ENCODE peak calls at places on chromosomes 7 and 10, in five cellular contexts. O, R, I, B and C are unnamed samples.

GRCh38 chr7:116863168-116863670 is 832 bp downstream of the CAPZA2 start:
- DNase-seq in O (no peak), R (no peak), I (peak; percentile 23), B (no peak), C (no peak)

GRCh38 chr7:526474-527034 is 6.9 kb upstream of the PDGFA start:
- DNase-seq in O (no peak), R (no peak), I (no peak), B (no peak), C (no peak)

GRCh38 chr7:5626456-5626855 is 155.0 kb downstream of the RNF216 start:
- DNase-seq in O (no peak), R (no peak), I (peak; percentile 71), B (no peak), C (no peak)

GRCh38 chr10:16828114-16828568 is 10.9 kb upstream of the RSU1 start:
- DNase-seq in O (peak; percentile 83), R (no peak), I (peak; percentile 50), B (peak; percentile 71), C (peak; percentile 76)

GRCh38 chr10:93208717-93209464 is 135.2 kb downstream of the CYP26A1 start:
- DNase-seq in O (no peak), R (no peak), I (no peak), B (no peak), C (no peak)

GRCh38 chr10:30431435-30431911 is 2.5 kb upstream of the MAP3K8 start:
- DNase-seq in O (no peak), R (no peak), I (peak; percentile 40), B (no peak), C (no peak)

GRCh38 chr7:133556553-133556952 is 303.7 kb downstream of the EXOC4 start:
- DNase-seq in O (no peak), R (no peak), I (no peak), B (no peak), C (no peak)

GRCh38 chr10:21626457-21627161 is 92.6 kb downstream of the MLLT10 start:
- DNase-seq in O (no peak), R (no peak), I (no peak), B (no peak), C (no peak)

GRCh38 chr7:68929712-68930395 is 668.4 kb upstream of the AUTS2 start:
- DNase-seq in O (no peak), R (no peak), I (no peak), B (no peak), C (no peak)

GRCh38 chr10:110279062-110279986 is 25.4 kb downstream of the SMNDC1 start:
- DNase-seq in O (peak; percentile 54), R (no peak), I (peak; percentile 69), B (peak; percentile 47), C (peak; percentile 78)

GRCh38 chr10:62244785-62245595 is 23.7 kb downstream of the RTKN2 start:
- DNase-seq in O (peak; percentile 53), R (no peak), I (no peak), B (no peak), C (peak; percentile 44)

GRCh38 chr10:48439581-48440041 is 133.1 kb downstream of the MAPK8 start:
- DNase-seq in O (no peak), R (no peak), I (peak; percentile 73), B (no peak), C (peak; percentile 77)

GRCh38 chr7:22944506-22944905 is 69.4 kb downstream of the HYCC1 start:
- DNase-seq in O (no peak), R (no peak), I (no peak), B (no peak), C (no peak)

GRCh38 chr10:124999433-125000365 is 57.8 kb downstream of the ZRANB1 start:
- DNase-seq in O (no peak), R (no peak), I (no peak), B (peak; percentile 70), C (peak; percentile 46)

GRCh38 chr10:102850025-102850518 is 4.0 kb upstream of the BORCS7 start:
- DNase-seq in O (no peak), R (no peak), I (no peak), B (no peak), C (no peak)

GRCh38 chr10:110971638-110972037 is 52.2 kb downstream of the SHOC2 start:
- DNase-seq in O (no peak), R (no peak), I (no peak), B (no peak), C (no peak)

GRCh38 chr10:13051126-13051694 is 48.8 kb upstream of the OPTN start:
- DNase-seq in O (no peak), R (no peak), I (no peak), B (no peak), C (no peak)

GRCh38 chr10:9045311-9045710 is 990.8 kb downstream of the GATA3 start:
- DNase-seq in O (no peak), R (no peak), I (no peak), B (no peak), C (no peak)

GRCh38 chr10:13969792-13970140 is 361.0 kb downstream of the FRMD4A start:
- DNase-seq in O (no peak), R (no peak), I (no peak), B (no peak), C (no peak)

GRCh38 chr7:99289185-99289584 is 16.5 kb downstream of the MYH16 start:
- DNase-seq in O (no peak), R (no peak), I (no peak), B (no peak), C (no peak)
- TF ChIP-seq CTCF in O (no peak), R (no peak), I (no peak), B (no peak), C (no peak)

GRCh38 chr10:113953505-113954272 is 90.0 kb upstream of the ADRB1 start:
- DNase-seq in O (no peak), R (no peak), I (no peak), B (no peak), C (no peak)
- TF ChIP-seq CTCF in O (peak; percentile 61), R (no peak), I (peak; percentile 11), B (no peak), C (no peak)

GRCh38 chr10:73493781-73494180 is 2.0 kb downstream of the PPP3CB start:
- DNase-seq in O (no peak), R (no peak), I (no peak), B (no peak), C (no peak)

GRCh38 chr10:73494877-73495225 is 973 bp downstream of the PPP3CB start:
- DNase-seq in O (no peak), R (no peak), I (no peak), B (no peak), C (no peak)

GRCh38 chr10:73495884-73496674 is at the start of gene PPP3CB:
- DNase-seq in O (peak; percentile 94), R (peak; percentile 62), I (peak; percentile 95), B (peak; percentile 95), C (peak; percentile 94)

GRCh38 chr10:73494213-73494612 is 1.6 kb downstream of the PPP3CB start:
- DNase-seq in O (no peak), R (no peak), I (no peak), B (no peak), C (no peak)

GRCh38 chr10:73495226-73495883 is 469 bp downstream of the PPP3CB start:
- DNase-seq in O (peak; percentile 77), R (peak; percentile 62), I (peak; percentile 91), B (peak; percentile 75), C (peak; percentile 90)
- TF ChIP-seq CTCF in O (no peak), R (no peak), I (no peak), B (no peak), C (no peak)

GRCh38 chr10:112724404-112724991 is 225.5 kb upstream of the TCF7L2 start:
- DNase-seq in O (no peak), R (no peak), I (no peak), B (no peak), C (no peak)

GRCh38 chr10:112723876-112724275 is 226.2 kb upstream of the TCF7L2 start:
- DNase-seq in O (no peak), R (no peak), I (no peak), B (no peak), C (no peak)

GRCh38 chr10:112722758-112723157 is 227.3 kb upstream of the TCF7L2 start:
- DNase-seq in O (no peak), R (no peak), I (no peak), B (no peak), C (no peak)

GRCh38 chr10:112720178-112720577 is 229.9 kb upstream of the TCF7L2 start:
- DNase-seq in O (no peak), R (no peak), I (no peak), B (no peak), C (no peak)

GRCh38 chr10:112721080-112721698 is 228.9 kb upstream of the TCF7L2 start:
- DNase-seq in O (peak; percentile 51), R (no peak), I (no peak), B (no peak), C (peak; percentile 14)
- TF ChIP-seq CTCF in O (peak; percentile 82), R (peak; percentile 59), I (peak; percentile 67), B (peak; percentile 58), C (peak; percentile 62)

GRCh38 chr7:112173214-112173905 is 32.8 kb downstream of the DOCK4 start:
- DNase-seq in O (no peak), R (no peak), I (no peak), B (no peak), C (no peak)
- TF ChIP-seq CTCF in O (no peak), R (no peak), I (no peak), B (no peak), C (no peak)

GRCh38 chr10:114029655-114030054 is 14.0 kb upstream of the ADRB1 start:
- DNase-seq in O (no peak), R (no peak), I (no peak), B (no peak), C (no peak)
- TF ChIP-seq CTCF in O (no peak), R (no peak), I (no peak), B (no peak), C (no peak)

DNA sequence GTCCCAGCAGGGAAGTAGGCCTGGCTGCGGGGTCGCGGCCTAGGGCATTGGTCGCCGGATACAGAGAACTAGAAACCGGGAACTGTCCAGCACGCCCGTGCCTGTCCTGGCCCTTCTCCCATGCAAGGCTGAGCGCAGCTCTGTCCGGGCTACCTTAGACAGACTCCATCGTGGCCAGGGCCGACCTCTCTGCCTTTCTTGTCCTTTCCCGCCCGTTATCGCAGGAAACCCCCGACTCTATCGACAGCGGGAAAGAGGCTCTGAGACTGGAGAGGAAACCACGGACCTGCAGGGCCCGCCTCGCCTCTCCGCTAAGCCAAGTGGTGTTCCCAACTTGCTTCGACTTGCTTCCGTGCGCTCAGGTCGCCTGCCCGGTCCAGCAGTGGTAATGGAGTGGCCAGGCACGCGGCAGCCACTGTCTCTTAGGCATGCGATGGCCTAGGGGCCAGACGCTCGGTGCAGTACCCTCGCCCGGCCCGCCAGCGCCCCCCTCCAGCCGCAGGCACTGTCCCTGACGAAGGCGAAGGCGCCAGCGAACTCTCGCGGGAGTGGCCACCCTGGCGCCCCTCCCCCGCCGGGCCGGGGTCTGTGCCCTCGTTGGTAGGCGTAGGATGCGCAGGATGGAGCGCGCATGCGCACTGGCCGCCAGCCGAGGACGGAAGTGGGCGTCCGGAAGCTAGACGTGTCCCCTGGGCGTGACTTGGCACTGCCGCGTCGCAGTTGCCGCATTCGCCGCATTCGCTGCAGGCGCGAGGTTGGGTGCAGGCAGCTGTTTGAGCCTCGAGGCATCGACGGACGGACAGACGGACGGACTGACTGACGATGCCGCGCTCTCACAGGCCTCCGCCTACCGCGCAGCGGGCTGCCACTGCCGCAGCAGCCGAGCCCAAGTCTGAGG is 54.4 kb downstream of the MCMBP start:
- DNase-seq in O (no peak), R (no peak), I (peak; percentile 71), B (no peak), C (peak; percentile 49)
- TF ChIP-seq CTCF in O (no peak), R (no peak), I (peak; percentile 9), B (no peak), C (no peak)